ENCODE peak calls at places on chromosomes 7 and 10, in six cellular contexts. M is nucleus accumbens, O is endothelial cell, A is GM12865, L is astrocyte of the spinal cord, Q is NCI-H748 treated with DMSO at 0.1 percent for 48 hours. F is an unnamed sample.
A peak's percentile ranks its signal among the peaks of the same experiment; 100 is the strongest.

GRCh38 chr7:27099224-27099838 is 3.2 kb downstream of the HOXA2 start:
- DNase-seq in M (no peak), L (peak; percentile 76), A (no peak), O (no peak), Q (no peak), F (no peak)

GRCh38 chr10:125457406-125457805 is 225.6 kb downstream of the TEX36 start:
- DNase-seq in Q (no peak), L (no peak), A (no peak), M (no peak), O (no peak), F (no peak)

GRCh38 chr7:84637568-84638338 is 443.2 kb upstream of the SEMA3A start:
- DNase-seq in M (no peak), O (no peak), L (peak; percentile 86), A (no peak), Q (no peak), F (no peak)

GRCh38 chr7:152511736-152512135 is 75.9 kb upstream of the KMT2C start:
- DNase-seq in L (no peak), O (no peak), Q (no peak), A (no peak), M (no peak), F (no peak)

GRCh38 chr7:40978047-40978446 is 724.8 kb downstream of the INHBA start:
- DNase-seq in A (no peak), Q (no peak), M (no peak), O (no peak), L (peak; percentile 16), F (no peak)

GRCh38 chr10:11457336-11457735 is 154.1 kb downstream of the USP6NL start:
- DNase-seq in L (no peak), O (no peak), A (no peak), M (no peak), Q (no peak), F (no peak)

GRCh38 chr7:45325378-45325777 is 167.8 kb downstream of the RAMP3 start:
- DNase-seq in O (no peak), Q (no peak), A (no peak), M (no peak), L (no peak), F (no peak)

GRCh38 chr10:24947304-24948097 is 4.9 kb downstream of the PRTFDC1 start:
- DNase-seq in M (no peak), L (peak; percentile 59), O (no peak), A (peak; percentile 52), Q (no peak), F (no peak)

GRCh38 chr10:51789118-51789517 is 89.7 kb upstream of the CSTF2T start:
- DNase-seq in Q (no peak), A (no peak), O (no peak), L (no peak), M (no peak), F (no peak)

GRCh38 chr7:155009570-155010157 is 6.7 kb upstream of the PAXIP1 start:
- DNase-seq in O (no peak), Q (no peak), L (no peak), M (no peak), A (peak; percentile 47), F (peak; percentile 47)

GRCh38 chr7:50229964-50230363 is 74.6 kb upstream of the IKZF1 start:
- DNase-seq in L (peak; percentile 2), Q (no peak), A (peak; percentile 58), O (no peak), M (no peak), F (peak; percentile 68)

GRCh38 chr10:87625658-87626057 is 34.0 kb upstream of the PAPSS2 start:
- DNase-seq in A (no peak), Q (no peak), M (no peak), L (no peak), O (no peak), F (no peak)

GRCh38 chr7:98086231-98086855 is 20.3 kb upstream of the LMTK2 start:
- DNase-seq in O (no peak), Q (no peak), M (no peak), L (no peak), A (no peak), F (no peak)

GRCh38 chr7:70619659-70620058 is 512.3 kb upstream of the GALNT17 start:
- DNase-seq in M (no peak), A (no peak), Q (peak; percentile 44), L (no peak), O (no peak), F (no peak)

GRCh38 chr10:30647089-30647488 is 17.5 kb upstream of the LYZL2 start:
- DNase-seq in M (no peak), A (no peak), O (no peak), L (no peak), Q (no peak), F (no peak)

GRCh38 chr10:79411546-79412495 is 33.6 kb downstream of the ZCCHC24 start:
- DNase-seq in O (no peak), A (no peak), M (no peak), Q (no peak), L (no peak), F (no peak)

GRCh38 chr10:34758447-34758996 is 56.6 kb downstream of the PARD3 start:
- DNase-seq in A (peak; percentile 9), L (peak; percentile 85), Q (no peak), O (no peak), M (no peak), F (no peak)

GRCh38 chr10:131742371-131743000 is 158.3 kb upstream of the PPP2R2D start:
- DNase-seq in Q (no peak), L (no peak), M (no peak), A (no peak), O (no peak), F (no peak)

GRCh38 chr10:96890172-96890513 is 58.0 kb downstream of the LCOR start:
- DNase-seq in A (no peak), M (no peak), Q (no peak), L (no peak), O (no peak), F (no peak)

GRCh38 chr10:110206988-110207804 is at the start of gene MXI1:
- DNase-seq in L (peak; percentile 82), Q (peak; percentile 43), A (peak; percentile 82), M (peak; percentile 52), O (peak; percentile 70), F (peak; percentile 87)

GRCh38 chr10:61047788-61048560 is 104.0 kb upstream of the RHOBTB1 start:
- DNase-seq in L (no peak), O (no peak), Q (no peak), M (no peak), A (no peak), F (no peak)